ENCODE peak calls at places on chromosomes 13 and 19, in seven cellular contexts. S is uterus, G is IMR-90, B is heart right ventricle, K is kidney epithelial cell, Q is aorta, O is AG10803. R is an unnamed sample.

GRCh38 chr19:926595-927043 is 784 bp downstream of the ARID3A start:
- DNase-seq in S (no peak), G (no peak), B (peak), K (no peak), Q (peak), O (no peak), R (peak)

GRCh38 chr19:16527971-16528521 is 14.2 kb downstream of the CHERP start:
- DNase-seq in S (no peak), G (no peak), B (no peak), K (no peak), Q (no peak), O (no peak), R (no peak)

GRCh38 chr13:109145631-109146030 is 516.2 kb downstream of the MYO16 start:
- DNase-seq in S (peak), G (peak), B (no peak), K (no peak), Q (no peak), O (peak), R (peak)

GRCh38 chr19:30288957-30289735 is 83.0 kb upstream of the ZNF536 start:
- DNase-seq in S (no peak), G (no peak), B (no peak), K (no peak), Q (no peak), O (peak), R (peak)

GRCh38 chr19:37484406-37485115 is 15.4 kb downstream of the ZNF570 start:
- DNase-seq in S (no peak), G (no peak), B (no peak), K (no peak), Q (no peak), O (no peak), R (no peak)

GRCh38 chr13:95920485-95920884 is 132.7 kb downstream of the UGGT2 start:
- DNase-seq in S (no peak), G (no peak), B (no peak), K (no peak), Q (no peak), O (no peak), R (no peak)

GRCh38 chr19:13953021-13953531 is 767 bp downstream of the DCAF15 start:
- DNase-seq in S (no peak), G (peak), B (no peak), K (no peak), Q (no peak), O (peak), R (peak)

GRCh38 chr13:113638806-113639205 is 19.2 kb downstream of the ATP4B start:
- DNase-seq in S (no peak), G (no peak), B (no peak), K (no peak), Q (no peak), O (no peak), R (peak)

GRCh38 chr13:58843567-58843966 is 1212.0 kb downstream of the PCDH17 start:
- DNase-seq in S (no peak), G (no peak), B (no peak), K (no peak), Q (no peak), O (no peak), R (no peak)

GRCh38 chr13:85497652-85498051 is 301.6 kb downstream of the SLITRK6 start:
- DNase-seq in S (no peak), G (peak), B (no peak), K (peak), Q (no peak), O (peak), R (peak)

GRCh38 chr19:35342430-35342829 is 5.3 kb upstream of the FFAR1 start:
- DNase-seq in S (no peak), G (no peak), B (no peak), K (no peak), Q (no peak), O (no peak), R (no peak)

GRCh38 chr13:40318366-40318765 is 348.1 kb downstream of the FOXO1 start:
- DNase-seq in S (no peak), G (no peak), B (peak), K (no peak), Q (peak), O (no peak), R (no peak)

GRCh38 chr19:29878973-29879654 is 62.9 kb upstream of the URI1 start:
- DNase-seq in S (no peak), G (peak), B (no peak), K (no peak), Q (no peak), O (peak), R (peak)

GRCh38 chr13:39417131-39417530 is 185.9 kb downstream of the LHFPL6 start:
- DNase-seq in S (no peak), G (no peak), B (no peak), K (no peak), Q (no peak), O (no peak), R (no peak)

GRCh38 chr13:65597839-65598818 is 1632.0 kb downstream of the PCDH9 start:
- DNase-seq in S (no peak), G (peak), B (no peak), K (no peak), Q (no peak), O (peak), R (peak)

GRCh38 chr13:22839554-22840286 is 341.1 kb upstream of the SGCG start:
- DNase-seq in S (no peak), G (no peak), B (no peak), K (no peak), Q (no peak), O (no peak), R (no peak)

GRCh38 chr19:38842439-38843174 is 7.2 kb downstream of the HNRNPL start:
- DNase-seq in S (no peak), G (no peak), B (no peak), K (no peak), Q (no peak), O (no peak), R (no peak)

GRCh38 chr19:3585301-3586123 is at the start of gene GIPC3:
- DNase-seq in S (no peak), G (no peak), B (no peak), K (no peak), Q (peak), O (no peak), R (peak)
- H3K4me3 ChIP-seq in S (no peak), G (peak), B (peak), K (no peak), Q (peak), O (no peak), R (peak)

DNA sequence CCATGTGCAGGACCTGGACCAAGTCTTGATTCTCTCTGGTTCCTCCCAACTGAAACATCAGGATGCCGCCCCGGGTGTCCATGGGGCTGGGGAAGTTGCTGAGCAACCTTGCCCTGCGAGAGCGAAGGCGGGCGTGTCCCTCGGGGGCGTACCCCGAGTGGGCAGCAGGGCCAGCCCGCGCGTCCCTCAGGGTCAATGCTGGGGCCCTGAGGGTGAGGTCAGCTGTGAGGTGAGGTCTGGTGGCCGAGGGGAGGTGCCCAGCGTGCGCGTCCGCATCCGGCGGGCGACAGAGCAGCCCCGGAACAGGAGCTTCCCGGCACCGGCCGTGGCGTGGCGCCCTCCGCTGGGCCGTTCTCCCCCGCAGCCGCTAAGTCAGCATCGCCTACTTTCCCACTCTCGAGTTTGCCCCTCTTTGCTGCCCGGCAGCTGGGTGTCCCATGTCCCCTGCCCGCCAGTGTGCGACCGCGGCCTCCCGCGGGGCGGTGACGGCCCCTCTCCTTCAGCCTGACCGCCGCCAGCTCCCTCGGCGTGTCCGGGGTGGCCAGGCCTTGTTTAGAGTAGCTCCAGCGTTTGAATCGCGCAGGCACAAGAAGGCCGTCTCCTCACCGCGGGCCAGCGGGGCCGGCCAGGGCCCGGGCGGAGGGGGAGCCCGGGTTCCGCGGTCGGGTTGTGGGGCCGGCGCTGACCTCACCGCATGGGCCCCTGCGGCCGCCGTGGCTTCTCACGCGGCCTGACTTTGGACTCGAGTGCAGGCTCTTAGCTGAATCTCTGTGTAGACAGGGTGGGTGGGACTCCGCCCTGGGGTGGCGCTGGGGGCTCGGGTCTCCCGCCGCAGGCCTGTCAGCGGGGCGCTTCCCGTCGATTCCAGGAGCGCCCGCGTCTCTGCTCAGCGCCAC is 33.0 kb downstream of the GJA3 start:
- DNase-seq in S (peak), G (peak), B (peak), K (no peak), Q (peak), O (peak), R (peak)
- H3K4me3 ChIP-seq in S (peak), G (peak), B (peak), K (peak), Q (peak), O (peak), R (peak)

DNA sequence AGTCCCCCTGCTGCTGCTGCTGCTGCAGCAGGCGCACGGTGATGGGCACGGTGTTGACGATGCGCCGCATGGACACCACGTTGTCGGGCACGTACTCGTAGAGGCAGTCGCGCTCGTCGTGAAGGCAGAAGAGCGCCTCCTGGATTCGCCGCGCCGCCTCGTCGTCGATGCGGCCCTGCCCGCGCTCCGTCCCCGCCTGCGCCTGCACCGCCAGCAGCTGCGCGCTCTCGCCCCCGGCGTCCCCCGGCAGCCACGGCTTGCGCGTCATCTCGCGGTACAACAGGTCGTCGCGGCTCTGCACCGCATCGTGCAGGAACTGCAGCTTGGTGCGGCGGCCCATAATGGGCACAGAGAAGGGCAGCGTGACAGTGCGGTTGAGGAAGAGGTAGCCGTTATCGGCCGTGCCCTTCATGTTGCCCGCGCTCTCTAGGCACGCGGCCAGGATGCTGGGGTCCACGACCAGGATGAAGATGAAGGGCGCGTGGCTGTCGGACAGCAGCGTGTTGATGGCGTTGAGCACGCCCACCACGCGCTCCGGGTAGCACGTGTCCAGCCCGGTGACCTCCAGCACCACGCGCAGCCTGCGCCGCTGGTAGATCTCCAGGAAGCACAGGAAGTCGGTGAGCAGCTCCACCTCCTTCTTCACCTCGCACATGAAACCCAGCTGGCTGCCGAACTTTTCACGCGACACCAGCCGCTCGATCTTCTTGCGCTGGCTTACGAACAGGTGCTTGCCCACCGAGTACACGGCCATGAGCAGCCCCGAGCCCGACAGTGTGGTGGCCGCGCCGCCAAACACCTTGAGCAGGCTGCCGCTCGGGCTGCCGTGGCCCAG is 8.1 kb downstream of the NKPD1 start:
- DNase-seq in S (no peak), G (peak), B (peak), K (no peak), Q (no peak), O (peak), R (peak)
- H3K4me3 ChIP-seq in S (peak), G (peak), B (peak), K (no peak), Q (no peak), O (peak), R (peak)

GRCh38 chr13:29571876-29572570 is 23.5 kb downstream of the SLC7A1 start:
- DNase-seq in S (no peak), G (no peak), B (no peak), K (no peak), Q (no peak), O (no peak), R (no peak)
- H3K4me3 ChIP-seq in S (no peak), G (no peak), B (no peak), K (no peak), Q (no peak), O (no peak), R (no peak)

GRCh38 chr19:48673436-48674100 is 751 bp upstream of the NTN5 start:
- DNase-seq in S (no peak), G (no peak), B (no peak), K (no peak), Q (no peak), O (no peak), R (no peak)
- H3K4me3 ChIP-seq in S (no peak), G (no peak), B (no peak), K (no peak), Q (no peak), O (no peak), R (no peak)